ENCODE peak calls at places on chromosome 2, in five cellular contexts. One of them, this sample, is unnamed. For H3K4me1, the result is how much of the 10 kb centered on the place peaks cover.

GRCh38 chr2:159202568-159203071 is 83.9 kb downstream of the WDSUB1 start:
- DNase-seq in sigmoid colon: peak
- DNase-seq in CD8-positive, alpha-beta T cell: no peak
- DNase-seq in adipocyte: peak
- DNase-seq in upper lobe of right lung: no peak
- DNase-seq in this sample: peak

GRCh38 chr2:179860255-179861026 is 971 bp downstream of the ZNF385B start:
- DNase-seq in sigmoid colon: peak
- DNase-seq in CD8-positive, alpha-beta T cell: no peak
- DNase-seq in adipocyte: no peak
- DNase-seq in upper lobe of right lung: no peak
- DNase-seq in this sample: no peak

GRCh38 chr2:12606472-12607000 is 110.2 kb upstream of the TRIB2 start:
- DNase-seq in sigmoid colon: no peak
- DNase-seq in CD8-positive, alpha-beta T cell: no peak
- DNase-seq in adipocyte: peak
- DNase-seq in upper lobe of right lung: no peak
- DNase-seq in this sample: peak

GRCh38 chr2:85777441-85777861 is 23.7 kb downstream of the ATOH8 start:
- DNase-seq in sigmoid colon: no peak
- DNase-seq in CD8-positive, alpha-beta T cell: no peak
- DNase-seq in adipocyte: no peak
- DNase-seq in upper lobe of right lung: no peak
- DNase-seq in this sample: no peak

GRCh38 chr2:47631840-47632398 is 151.0 kb upstream of the MSH6 start:
- DNase-seq in sigmoid colon: no peak
- DNase-seq in CD8-positive, alpha-beta T cell: no peak
- DNase-seq in adipocyte: peak
- DNase-seq in upper lobe of right lung: peak
- DNase-seq in this sample: peak

GRCh38 chr2:101076581-101076980 is 74.5 kb downstream of the RPL31 start:
- DNase-seq in sigmoid colon: no peak
- DNase-seq in CD8-positive, alpha-beta T cell: no peak
- DNase-seq in adipocyte: no peak
- DNase-seq in upper lobe of right lung: no peak
- DNase-seq in this sample: no peak

GRCh38 chr2:221068123-221068522 is 504.0 kb downstream of the EPHA4 start:
- DNase-seq in sigmoid colon: no peak
- DNase-seq in CD8-positive, alpha-beta T cell: no peak
- DNase-seq in adipocyte: no peak
- DNase-seq in upper lobe of right lung: no peak
- DNase-seq in this sample: no peak

GRCh38 chr2:127185093-127185492 is 35.0 kb downstream of the CYP27C1 start:
- DNase-seq in sigmoid colon: peak
- DNase-seq in CD8-positive, alpha-beta T cell: no peak
- DNase-seq in adipocyte: no peak
- DNase-seq in upper lobe of right lung: no peak
- DNase-seq in this sample: no peak

GRCh38 chr2:181859123-181859522 is 32.4 kb upstream of the ITPRID2 start:
- DNase-seq in sigmoid colon: no peak
- DNase-seq in CD8-positive, alpha-beta T cell: no peak
- DNase-seq in adipocyte: no peak
- DNase-seq in upper lobe of right lung: no peak
- DNase-seq in this sample: peak

GRCh38 chr2:235414422-235414821 is 79.4 kb upstream of the AGAP1 start:
- DNase-seq in sigmoid colon: no peak
- DNase-seq in CD8-positive, alpha-beta T cell: no peak
- DNase-seq in adipocyte: no peak
- DNase-seq in upper lobe of right lung: no peak
- DNase-seq in this sample: no peak

GRCh38 chr2:238613610-238614009 is 186.9 kb downstream of the ASB1 start:
- DNase-seq in sigmoid colon: no peak
- DNase-seq in CD8-positive, alpha-beta T cell: no peak
- DNase-seq in adipocyte: no peak
- DNase-seq in upper lobe of right lung: no peak
- DNase-seq in this sample: no peak

GRCh38 chr2:118443596-118443995 is 355.3 kb downstream of the INSIG2 start:
- DNase-seq in sigmoid colon: no peak
- DNase-seq in CD8-positive, alpha-beta T cell: no peak
- DNase-seq in adipocyte: no peak
- DNase-seq in upper lobe of right lung: no peak
- DNase-seq in this sample: peak

GRCh38 chr2:18598848-18599484 is 9.6 kb upstream of the NT5C1B start:
- DNase-seq in sigmoid colon: no peak
- DNase-seq in CD8-positive, alpha-beta T cell: no peak
- DNase-seq in adipocyte: no peak
- DNase-seq in upper lobe of right lung: no peak
- DNase-seq in this sample: no peak

GRCh38 chr2:101296314-101296809 is 12.1 kb downstream of the RNF149 start:
- DNase-seq in sigmoid colon: no peak
- DNase-seq in CD8-positive, alpha-beta T cell: no peak
- DNase-seq in adipocyte: peak
- DNase-seq in upper lobe of right lung: no peak
- DNase-seq in this sample: no peak

GRCh38 chr2:173343921-173344320 is 10.8 kb upstream of the CDCA7 start:
- DNase-seq in sigmoid colon: no peak
- DNase-seq in CD8-positive, alpha-beta T cell: no peak
- DNase-seq in adipocyte: no peak
- DNase-seq in upper lobe of right lung: no peak
- DNase-seq in this sample: no peak

GRCh38 chr2:20584637-20585321 is 66.1 kb downstream of the HS1BP3 start:
- DNase-seq in sigmoid colon: peak
- DNase-seq in CD8-positive, alpha-beta T cell: no peak
- DNase-seq in adipocyte: peak
- DNase-seq in upper lobe of right lung: peak
- DNase-seq in this sample: peak

GRCh38 chr2:217821536-217822147 is 181.2 kb downstream of the TNS1 start:
- DNase-seq in sigmoid colon: no peak
- DNase-seq in CD8-positive, alpha-beta T cell: no peak
- DNase-seq in adipocyte: no peak
- DNase-seq in upper lobe of right lung: no peak
- DNase-seq in this sample: no peak

GRCh38 chr2:23505218-23505983 is 120.4 kb downstream of the KLHL29 start:
- DNase-seq in sigmoid colon: no peak
- DNase-seq in CD8-positive, alpha-beta T cell: no peak
- DNase-seq in adipocyte: no peak
- DNase-seq in upper lobe of right lung: no peak
- DNase-seq in this sample: no peak

GRCh38 chr2:128390256-128390990 is 71.8 kb upstream of the HS6ST1 start:
- DNase-seq in sigmoid colon: peak
- DNase-seq in CD8-positive, alpha-beta T cell: no peak
- DNase-seq in adipocyte: no peak
- DNase-seq in upper lobe of right lung: peak
- DNase-seq in this sample: no peak

GRCh38 chr2:222866358-222866960 is 5.6 kb downstream of the ACSL3 start:
- DNase-seq in sigmoid colon: no peak
- DNase-seq in CD8-positive, alpha-beta T cell: no peak
- DNase-seq in adipocyte: no peak
- DNase-seq in upper lobe of right lung: no peak
- DNase-seq in this sample: no peak

GRCh38 chr2:80231421-80231820 is 73.1 kb downstream of the LRRTM1 start:
- DNase-seq in sigmoid colon: no peak
- DNase-seq in CD8-positive, alpha-beta T cell: no peak
- DNase-seq in adipocyte: no peak
- DNase-seq in upper lobe of right lung: no peak
- DNase-seq in this sample: no peak

GRCh38 chr2:20526666-20527065 is 79.8 kb downstream of the RHOB start:
- DNase-seq in sigmoid colon: peak
- DNase-seq in CD8-positive, alpha-beta T cell: no peak
- DNase-seq in adipocyte: no peak
- DNase-seq in upper lobe of right lung: no peak
- DNase-seq in this sample: peak

GRCh38 chr2:191802180-191802579 is 44.7 kb downstream of the CAVIN2 start:
- DNase-seq in sigmoid colon: no peak
- DNase-seq in CD8-positive, alpha-beta T cell: no peak
- DNase-seq in adipocyte: no peak
- DNase-seq in upper lobe of right lung: no peak
- DNase-seq in this sample: no peak

GRCh38 chr2:224577541-224577940 is 7.6 kb downstream of the CUL3 start:
- DNase-seq in sigmoid colon: no peak
- DNase-seq in CD8-positive, alpha-beta T cell: no peak
- DNase-seq in adipocyte: no peak
- DNase-seq in upper lobe of right lung: no peak
- DNase-seq in this sample: no peak

GRCh38 chr2:241507430-241508239 is 749 bp downstream of the STK25 start:
- DNase-seq in sigmoid colon: no peak
- DNase-seq in CD8-positive, alpha-beta T cell: peak
- DNase-seq in adipocyte: peak
- DNase-seq in upper lobe of right lung: peak
- DNase-seq in this sample: peak

GRCh38 chr2:5798083-5798482 is 105.9 kb downstream of the SOX11 start:
- DNase-seq in sigmoid colon: no peak
- DNase-seq in CD8-positive, alpha-beta T cell: no peak
- DNase-seq in adipocyte: peak
- DNase-seq in upper lobe of right lung: no peak
- DNase-seq in this sample: peak

GRCh38 chr2:72144746-72145657 is 2.7 kb downstream of the CYP26B1 start:
- DNase-seq in sigmoid colon: peak
- DNase-seq in CD8-positive, alpha-beta T cell: no peak
- DNase-seq in adipocyte: peak
- DNase-seq in upper lobe of right lung: peak
- DNase-seq in this sample: no peak

GRCh38 chr2:72147303-72147970 is at the start of gene CYP26B1:
- DNase-seq in sigmoid colon: peak
- DNase-seq in CD8-positive, alpha-beta T cell: no peak
- DNase-seq in adipocyte: peak
- DNase-seq in upper lobe of right lung: peak
- DNase-seq in this sample: no peak

GRCh38 chr2:72147971-72148369 is 308 bp upstream of the CYP26B1 start:
- DNase-seq in sigmoid colon: no peak
- DNase-seq in CD8-positive, alpha-beta T cell: no peak
- DNase-seq in adipocyte: no peak
- DNase-seq in upper lobe of right lung: no peak
- DNase-seq in this sample: no peak

GRCh38 chr2:72145658-72146329 is 1.9 kb downstream of the CYP26B1 start:
- DNase-seq in sigmoid colon: peak
- DNase-seq in CD8-positive, alpha-beta T cell: no peak
- DNase-seq in adipocyte: peak
- DNase-seq in upper lobe of right lung: peak
- DNase-seq in this sample: no peak

GRCh38 chr2:72146357-72147302 is 1.0 kb downstream of the CYP26B1 start:
- DNase-seq in sigmoid colon: peak
- DNase-seq in CD8-positive, alpha-beta T cell: no peak
- DNase-seq in adipocyte: no peak
- DNase-seq in upper lobe of right lung: peak
- DNase-seq in this sample: no peak
- H3K4me1 ChIP-seq in sigmoid colon: half or more
- H3K4me1 ChIP-seq in CD8-positive, alpha-beta T cell: under half
- H3K4me1 ChIP-seq in adipocyte: under half
- H3K4me1 ChIP-seq in upper lobe of right lung: half or more
- H3K4me1 ChIP-seq in this sample: under half

GRCh38 chr2:157557770-157558169 is 70.9 kb downstream of the ACVR1C start:
- DNase-seq in sigmoid colon: no peak
- DNase-seq in CD8-positive, alpha-beta T cell: no peak
- DNase-seq in adipocyte: no peak
- DNase-seq in upper lobe of right lung: no peak
- DNase-seq in this sample: no peak

GRCh38 chr2:157559461-157559860 is 69.2 kb downstream of the ACVR1C start:
- DNase-seq in sigmoid colon: no peak
- DNase-seq in CD8-positive, alpha-beta T cell: no peak
- DNase-seq in adipocyte: no peak
- DNase-seq in upper lobe of right lung: no peak
- DNase-seq in this sample: no peak

GRCh38 chr2:157559890-157560289 is 68.8 kb downstream of the ACVR1C start:
- DNase-seq in sigmoid colon: no peak
- DNase-seq in CD8-positive, alpha-beta T cell: no peak
- DNase-seq in adipocyte: no peak
- DNase-seq in upper lobe of right lung: no peak
- DNase-seq in this sample: no peak

DNA sequence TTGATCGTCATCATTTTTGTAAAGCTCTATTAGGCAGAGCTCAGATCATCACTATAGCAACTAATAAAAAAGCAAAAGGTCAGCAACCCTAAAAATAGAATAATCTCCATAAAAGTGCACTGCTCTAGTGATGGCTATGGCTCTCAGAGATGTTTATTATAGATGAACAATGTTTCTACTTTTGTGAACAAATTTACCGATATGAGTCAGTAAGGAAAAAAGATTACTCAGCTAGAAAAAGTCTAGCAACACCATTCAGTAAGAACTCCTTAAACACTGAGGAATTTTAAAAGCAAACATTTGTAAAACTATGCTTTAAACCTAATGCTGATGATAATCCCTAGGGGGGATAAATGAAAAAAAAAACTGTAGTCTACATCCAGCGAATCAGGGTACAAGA is 69.6 kb downstream of the ACVR1C start:
- DNase-seq in sigmoid colon: no peak
- DNase-seq in CD8-positive, alpha-beta T cell: no peak
- DNase-seq in adipocyte: peak
- DNase-seq in upper lobe of right lung: no peak
- DNase-seq in this sample: no peak
- H3K4me1 ChIP-seq in sigmoid colon: under half
- H3K4me1 ChIP-seq in CD8-positive, alpha-beta T cell: under half
- H3K4me1 ChIP-seq in adipocyte: under half
- H3K4me1 ChIP-seq in upper lobe of right lung: under half
- H3K4me1 ChIP-seq in this sample: under half

DNA sequence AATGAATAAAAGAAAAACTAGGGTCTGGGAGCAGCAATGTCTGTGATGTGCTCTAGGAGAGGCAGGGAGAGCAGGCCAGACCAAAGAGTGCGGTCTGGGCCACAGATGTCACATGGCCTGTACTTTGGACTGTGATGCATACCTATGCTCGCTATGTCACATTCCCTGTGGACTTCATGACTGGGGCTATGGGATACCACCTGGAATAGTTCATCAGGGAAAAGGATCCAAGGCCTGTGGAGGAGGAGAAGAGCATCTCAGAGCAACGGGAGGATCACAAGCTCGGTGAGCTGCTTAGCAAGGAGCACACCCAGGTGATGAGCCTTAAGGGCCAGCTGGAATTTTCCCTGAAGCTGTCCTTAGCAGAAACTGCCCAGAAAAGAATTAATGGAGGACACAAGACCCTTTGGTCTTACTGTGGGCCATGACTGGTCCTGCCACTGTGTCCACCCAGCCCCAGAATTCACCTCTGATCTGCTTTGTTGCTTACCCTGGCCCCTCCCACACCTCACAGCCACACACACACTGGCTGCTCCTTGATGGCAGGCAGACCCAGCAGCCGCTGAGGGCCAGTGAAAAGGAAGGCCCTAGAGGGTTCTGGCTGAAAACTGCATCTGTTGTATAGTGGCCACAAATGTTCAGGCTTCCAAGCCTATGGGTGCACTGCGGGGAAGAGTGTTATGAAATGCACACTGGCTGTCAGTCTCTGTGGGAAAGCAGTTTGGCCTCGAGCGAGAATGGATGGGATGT is 25.3 kb upstream of the GCC2 start:
- DNase-seq in sigmoid colon: no peak
- DNase-seq in CD8-positive, alpha-beta T cell: no peak
- DNase-seq in adipocyte: no peak
- DNase-seq in upper lobe of right lung: no peak
- DNase-seq in this sample: no peak
- H3K4me1 ChIP-seq in sigmoid colon: under half
- H3K4me1 ChIP-seq in CD8-positive, alpha-beta T cell: under half
- H3K4me1 ChIP-seq in adipocyte: under half
- H3K4me1 ChIP-seq in upper lobe of right lung: under half
- H3K4me1 ChIP-seq in this sample: under half

GRCh38 chr2:136008205-136008865 is 22.9 kb upstream of the DARS1 start:
- DNase-seq in sigmoid colon: peak
- DNase-seq in CD8-positive, alpha-beta T cell: peak
- DNase-seq in adipocyte: no peak
- DNase-seq in upper lobe of right lung: peak
- DNase-seq in this sample: no peak
- H3K4me1 ChIP-seq in sigmoid colon: under half
- H3K4me1 ChIP-seq in CD8-positive, alpha-beta T cell: under half
- H3K4me1 ChIP-seq in adipocyte: under half
- H3K4me1 ChIP-seq in upper lobe of right lung: under half
- H3K4me1 ChIP-seq in this sample: under half

GRCh38 chr2:107336536-107336935 is 450.6 kb upstream of the ST6GAL2 start:
- DNase-seq in sigmoid colon: no peak
- DNase-seq in CD8-positive, alpha-beta T cell: no peak
- DNase-seq in adipocyte: peak
- DNase-seq in upper lobe of right lung: no peak
- DNase-seq in this sample: peak
- H3K4me1 ChIP-seq in sigmoid colon: under half
- H3K4me1 ChIP-seq in CD8-positive, alpha-beta T cell: under half
- H3K4me1 ChIP-seq in adipocyte: under half
- H3K4me1 ChIP-seq in upper lobe of right lung: under half
- H3K4me1 ChIP-seq in this sample: under half

This sample was measured in fibroblast of lung.